ENCODE peak calls at places on chromosome 7, in four cellular contexts. L, V, C and R are unnamed samples.
A peak's percentile ranks its signal among the peaks of the same experiment; 100 is the strongest.

GRCh38 chr7:80883188-80884025 is 35.4 kb downstream of the SEMA3C start:
- DNase-seq in L (peak; percentile 51), C (no peak), V (no peak), R (peak; percentile 100)

GRCh38 chr7:134502972-134503371 is 24.4 kb upstream of the AKR1B10 start:
- DNase-seq in C (no peak), V (no peak), L (no peak), R (no peak)

GRCh38 chr7:16594061-16594460 is 51.5 kb downstream of the ANKMY2 start:
- DNase-seq in V (no peak), L (no peak), C (no peak), R (no peak)

GRCh38 chr7:2169923-2170575 is 62.7 kb downstream of the MAD1L1 start:
- DNase-seq in V (no peak), L (no peak), C (peak; percentile 58), R (no peak)

GRCh38 chr7:16669581-16669980 is 23.6 kb downstream of the BZW2 start:
- DNase-seq in V (no peak), L (no peak), C (no peak), R (no peak)

GRCh38 chr7:17369686-17370426 is 71.4 kb downstream of the AHR start:
- DNase-seq in L (peak; percentile 24), V (peak; percentile 17), C (no peak), R (peak; percentile 69)

GRCh38 chr7:140674356-140674800 is 1.6 kb downstream of the ADCK2 start:
- DNase-seq in L (no peak), V (no peak), C (peak; percentile 75), R (no peak)

GRCh38 chr7:80088705-80089104 is 45.9 kb upstream of the GNAI1 start:
- DNase-seq in V (no peak), C (no peak), L (no peak), R (no peak)

GRCh38 chr7:43700059-43700501 is 29.2 kb downstream of the COA1 start:
- DNase-seq in L (no peak), C (no peak), V (peak; percentile 43), R (no peak)

GRCh38 chr7:114943953-114944741 is 22.3 kb downstream of the MDFIC start:
- DNase-seq in L (no peak), V (no peak), C (no peak), R (no peak)

GRCh38 chr7:18619311-18619710 is 123.8 kb downstream of the HDAC9 start:
- DNase-seq in V (no peak), C (no peak), L (no peak), R (no peak)

GRCh38 chr7:116863168-116863670 is 832 bp downstream of the CAPZA2 start:
- DNase-seq in L (no peak), C (peak; percentile 66), V (peak; percentile 52), R (no peak)

GRCh38 chr7:2814682-2815522 is 29.2 kb downstream of the GNA12 start:
- DNase-seq in L (no peak), V (peak; percentile 76), C (peak; percentile 57), R (no peak)

GRCh38 chr7:75649462-75649861 is 89.3 kb downstream of the HIP1 start:
- DNase-seq in L (peak; percentile 55), V (no peak), C (no peak), R (no peak)

GRCh38 chr7:75870557-75870956 is 8.3 kb upstream of the RHBDD2 start:
- DNase-seq in L (no peak), C (no peak), V (no peak), R (no peak)

GRCh38 chr7:100013328-100013676 is 2.1 kb upstream of the ZKSCAN1 start:
- DNase-seq in L (no peak), V (no peak), C (no peak), R (no peak)

GRCh38 chr7:45876519-45876918 is 3.6 kb upstream of the CCDC201 start:
- DNase-seq in C (no peak), V (no peak), L (no peak), R (no peak)

GRCh38 chr7:20330176-20330796 is 414 bp upstream of the ITGB8 start:
- DNase-seq in L (peak; percentile 91), V (peak; percentile 81), C (peak; percentile 94), R (peak; percentile 65)

GRCh38 chr7:103866919-103867318 is 122.5 kb downstream of the RELN start:
- DNase-seq in C (no peak), V (no peak), L (no peak), R (no peak)

GRCh38 chr7:77409005-77409738 is 7.0 kb downstream of the GSAP start:
- DNase-seq in C (no peak), V (no peak), L (no peak), R (no peak)

GRCh38 chr7:22541789-22542188 is 41.8 kb upstream of the STEAP1B start:
- DNase-seq in L (no peak), C (no peak), V (no peak), R (no peak)

GRCh38 chr7:142873281-142873784 is 12.2 kb downstream of the TRPV6 start:
- DNase-seq in C (no peak), L (no peak), V (peak; percentile 64), R (no peak)

GRCh38 chr7:77368974-77369373 is 47.2 kb downstream of the GSAP start:
- DNase-seq in V (no peak), L (no peak), C (no peak), R (no peak)

GRCh38 chr7:157937432-157937831 is 600.6 kb downstream of the DNAJB6 start:
- DNase-seq in L (no peak), C (no peak), V (no peak), R (no peak)

GRCh38 chr7:50953303-50953702 is 170.6 kb upstream of the GRB10 start:
- DNase-seq in V (no peak), L (no peak), C (no peak), R (no peak)

GRCh38 chr7:7271094-7271874 is 88.9 kb downstream of the C1GALT1 start:
- DNase-seq in L (no peak), V (peak; percentile 33), C (no peak), R (no peak)

GRCh38 chr7:36487756-36488336 is 98.2 kb downstream of the ANLN start:
- DNase-seq in V (peak; percentile 66), L (no peak), C (no peak), R (no peak)

GRCh38 chr7:54931532-54931931 is 87.3 kb upstream of the EGFR start:
- DNase-seq in V (no peak), L (no peak), C (no peak), R (no peak)

GRCh38 chr7:104059103-104059502 is 69.6 kb upstream of the RELN start:
- DNase-seq in V (peak; percentile 14), L (no peak), C (no peak), R (no peak)

GRCh38 chr7:82343716-82344115 is 99.9 kb downstream of the CACNA2D1 start:
- DNase-seq in L (no peak), V (no peak), C (no peak), R (no peak)

GRCh38 chr7:140196361-140197217 is 19.8 kb upstream of the KDM7A start:
- DNase-seq in V (no peak), L (no peak), C (no peak), R (no peak)

GRCh38 chr7:41544241-41544640 is 158.6 kb downstream of the INHBA start:
- DNase-seq in L (no peak), V (no peak), C (no peak), R (no peak)

GRCh38 chr7:98869001-98869373 is 827 bp downstream of the TMEM130 start:
- DNase-seq in C (no peak), V (peak; percentile 31), L (no peak), R (no peak)

GRCh38 chr7:3092468-3092867 is 48.8 kb upstream of the CARD11 start:
- DNase-seq in V (no peak), L (peak; percentile 14), C (peak; percentile 66), R (no peak)

GRCh38 chr7:14021069-14021468 is 31.6 kb upstream of the ETV1 start:
- DNase-seq in C (no peak), V (no peak), L (no peak), R (no peak)

GRCh38 chr7:129804301-129805085 is 148.3 kb downstream of the UBE2H start:
- DNase-seq in V (no peak), C (no peak), L (no peak), R (no peak)

GRCh38 chr7:131897016-131897789 is 340.8 kb upstream of the PODXL start:
- DNase-seq in C (no peak), V (peak; percentile 42), L (no peak), R (peak; percentile 35)

GRCh38 chr7:74164985-74165456 is 9.1 kb upstream of the EIF4H start:
- DNase-seq in L (no peak), V (peak; percentile 80), C (no peak), R (no peak)
- TF ChIP-seq CTCF in L (no peak), V (peak; percentile 81), C (peak; percentile 39), R (peak; percentile 45)

GRCh38 chr7:5661941-5662340 is 119.5 kb downstream of the RNF216 start:
- DNase-seq in V (no peak), C (no peak), L (no peak), R (no peak)
- H3K4me3 ChIP-seq in V (no peak overlapping the region), C (no peak overlapping the region), L (no peak overlapping the region), R (no peak overlapping the region)

GRCh38 chr7:128311003-128311402 is 32.7 kb downstream of the RBM28 start:
- DNase-seq in C (no peak), V (no peak), L (no peak), R (no peak)

GRCh38 chr7:128310499-128310898 is 33.2 kb downstream of the RBM28 start:
- DNase-seq in L (no peak), V (no peak), C (no peak), R (no peak)

GRCh38 chr7:128307066-128307465 is 36.6 kb downstream of the RBM28 start:
- DNase-seq in C (no peak), L (no peak), V (no peak), R (no peak)

GRCh38 chr7:128309124-128309523 is 34.6 kb downstream of the RBM28 start:
- DNase-seq in V (no peak), C (no peak), L (no peak), R (no peak)

DNA sequence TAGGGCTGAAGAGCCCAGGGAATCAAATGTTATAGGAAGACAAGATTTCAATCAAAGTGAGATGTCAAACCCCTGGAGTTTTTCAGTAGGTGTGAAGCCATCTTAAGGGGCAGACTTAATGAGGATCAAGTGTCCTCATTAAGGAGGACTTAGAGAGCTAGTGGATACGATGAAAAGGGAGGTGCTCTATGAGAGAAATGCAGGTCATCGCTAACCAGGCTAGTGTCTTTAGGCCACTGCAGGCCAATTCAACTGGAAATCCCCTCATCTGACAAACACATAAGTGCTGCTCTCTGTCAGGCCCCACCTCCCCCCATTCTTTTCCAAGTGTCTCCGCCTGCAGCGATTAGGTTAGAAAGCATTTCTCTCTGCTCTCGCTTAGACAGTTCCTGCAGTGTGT is 33.8 kb downstream of the RBM28 start:
- DNase-seq in L (no peak), C (no peak), V (no peak), R (no peak)
- H3K36me3 ChIP-seq in L (no peaks in the 10 kb centered on the region), C (peaks cover 92% of the 10 kb centered on the region), V (peaks cover 40% of the 10 kb centered on the region), R (peaks cover 19% of the 10 kb centered on the region)

GRCh38 chr7:149622444-149623210 is 125.0 kb upstream of the ZNF746 start:
- DNase-seq in V (no peak), L (no peak), C (no peak), R (no peak)

GRCh38 chr7:149624419-149625338 is 127.1 kb upstream of the ZNF746 start:
- DNase-seq in V (peak; percentile 96), C (peak; percentile 98), L (peak; percentile 87), R (peak; percentile 39)

GRCh38 chr7:149625339-149625946 is 127.8 kb upstream of the ZNF746 start:
- DNase-seq in L (peak; percentile 43), C (peak; percentile 81), V (peak; percentile 89), R (no peak)

GRCh38 chr7:149625947-149626392 is 128.4 kb upstream of the ZNF746 start:
- DNase-seq in C (no peak), V (no peak), L (peak; percentile 55), R (peak; percentile 64)

DNA sequence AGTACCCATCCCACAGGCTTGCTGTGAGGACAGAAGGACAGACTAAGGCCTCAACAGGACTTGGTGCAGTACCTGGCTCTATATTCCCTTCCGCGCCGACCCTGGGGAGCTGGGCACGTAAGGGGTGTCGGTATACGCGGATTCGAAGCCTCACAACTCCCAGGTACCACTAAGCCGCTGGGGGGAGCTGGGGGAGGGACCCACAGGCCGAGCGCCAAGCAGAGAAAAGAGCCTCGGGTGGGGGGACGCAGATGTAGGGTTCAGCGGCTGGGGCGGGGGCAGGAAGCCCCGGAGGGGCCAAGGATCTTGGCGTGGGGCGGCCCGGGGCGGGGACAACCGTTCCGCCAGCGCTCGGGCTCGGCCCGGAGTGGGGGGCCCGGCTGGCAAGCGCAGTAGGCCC is 126.4 kb upstream of the ZNF746 start:
- DNase-seq in V (peak; percentile 43), C (peak; percentile 72), L (peak; percentile 25), R (no peak)
- TF ChIP-seq CTCF in V (no peak), C (no peak), L (no peak), R (no peak)